ENCODE peak calls at places on chromosome 11, in ten cellular contexts. A is NCI-H1436; R is mesenchymal stem cell; G is AG04449; V is stimulated activated CD8-positive, alpha-beta memory T cell treated with anti-CD3 and anti-CD28 coated beads, Interleukin-4, amount 100 ng/mL, for 48 hours; C is CD4-positive, alpha-beta memory T cell; B is NCI-H2107; H is activated CD4-positive, CD25-positive, alpha-beta regulatory T cell treated with anti-CD3 and anti-CD28 coated beads, Interleukin-2, amount 50 U/mL, for 72 hours; E is nucleus accumbens; O is activated gamma-delta T cell treated with Interleukin-2 at 50 U/mL for 16 hours. Q is an unnamed sample.

GRCh38 chr11:65224939-65225283 is 36.9 kb upstream of the POLA2 start:
- DNase-seq in A (no peak), R (peak), G (peak), V (no peak), C (no peak), B (no peak), H (no peak), E (no peak), O (no peak), Q (peak)

GRCh38 chr11:42521994-42522393 is 789.8 kb upstream of the API5 start:
- DNase-seq in A (no peak), R (peak), G (no peak), V (no peak), C (no peak), B (no peak), H (no peak), E (no peak), O (no peak), Q (no peak)

GRCh38 chr11:20672575-20672974 is 3.2 kb downstream of the NELL1 start:
- DNase-seq in A (no peak), R (no peak), G (no peak), V (no peak), C (no peak), B (no peak), H (no peak), E (no peak), O (no peak), Q (no peak)

GRCh38 chr11:77093056-77093891 is 9.4 kb upstream of the OMP start:
- DNase-seq in A (no peak), R (no peak), G (no peak), V (no peak), C (no peak), B (no peak), H (no peak), E (no peak), O (no peak), Q (no peak)

GRCh38 chr11:125625225-125625593 is 246 bp downstream of the CHEK1 start:
- DNase-seq in A (no peak), R (no peak), G (no peak), V (no peak), C (no peak), B (no peak), H (no peak), E (no peak), O (no peak), Q (no peak)

GRCh38 chr11:60927061-60927592 is 2.9 kb downstream of the TMEM132A start:
- DNase-seq in A (no peak), R (no peak), G (no peak), V (no peak), C (no peak), B (no peak), H (no peak), E (no peak), O (no peak), Q (no peak)

GRCh38 chr11:95302211-95302610 is 71.2 kb upstream of the SESN3 start:
- DNase-seq in A (no peak), R (no peak), G (no peak), V (no peak), C (no peak), B (no peak), H (no peak), E (no peak), O (no peak), Q (no peak)

GRCh38 chr11:74154621-74155281 is 16.1 kb downstream of the C2CD3 start:
- DNase-seq in A (no peak), R (peak), G (no peak), V (no peak), C (no peak), B (no peak), H (no peak), E (no peak), O (no peak), Q (no peak)

GRCh38 chr11:92198276-92198675 is 26.3 kb upstream of the FAT3 start:
- DNase-seq in A (no peak), R (no peak), G (no peak), V (no peak), C (no peak), B (no peak), H (no peak), E (no peak), O (no peak), Q (no peak)

GRCh38 chr11:119472186-119472855 is 49.3 kb upstream of the THY1 start:
- DNase-seq in A (no peak), R (no peak), G (no peak), V (peak), C (no peak), B (no peak), H (no peak), E (no peak), O (no peak), Q (peak)

GRCh38 chr11:2576536-2576935 is 123.3 kb downstream of the KCNQ1OT1 start:
- DNase-seq in A (no peak), R (no peak), G (no peak), V (no peak), C (no peak), B (no peak), H (no peak), E (no peak), O (peak), Q (no peak)

GRCh38 chr11:114075891-114076441 is 16.5 kb downstream of the ZBTB16 start:
- DNase-seq in A (no peak), R (peak), G (no peak), V (peak), C (peak), B (no peak), H (no peak), E (no peak), O (peak), Q (peak)

GRCh38 chr11:43943357-43943930 is 1.0 kb downstream of the C11orf96 start:
- DNase-seq in A (no peak), R (peak), G (no peak), V (no peak), C (no peak), B (no peak), H (no peak), E (no peak), O (no peak), Q (no peak)

GRCh38 chr11:47964546-47964945 is 15.8 kb upstream of the PTPRJ start:
- DNase-seq in A (no peak), R (no peak), G (no peak), V (no peak), C (no peak), B (no peak), H (no peak), E (no peak), O (no peak), Q (no peak)

GRCh38 chr11:18419040-18419439 is 6.9 kb downstream of the LDHC start:
- DNase-seq in A (no peak), R (no peak), G (no peak), V (no peak), C (no peak), B (no peak), H (no peak), E (no peak), O (no peak), Q (no peak)

GRCh38 chr11:3000032-3000961 is 8.2 kb upstream of the NAP1L4 start:
- DNase-seq in A (no peak), R (no peak), G (no peak), V (no peak), C (no peak), B (no peak), H (peak), E (peak), O (no peak), Q (peak)